ENCODE peak calls at places on chromosomes 16 and 17, in five cellular contexts. Q, L, M, K and D are unnamed samples.

GRCh38 chr17:62966426-62967110 is 533 bp downstream of the TANC2 start:
- DNase-seq in Q (peak), L (no peak), M (peak), K (no peak), D (no peak)

GRCh38 chr16:4918790-4919210 is 18.1 kb downstream of the PPL start:
- DNase-seq in Q (no peak), L (no peak), M (no peak), K (no peak), D (no peak)

GRCh38 chr17:142102-142661 is 4.8 kb downstream of the SCGB1C2 start:
- DNase-seq in Q (no peak), L (peak), M (no peak), K (no peak), D (peak)

GRCh38 chr16:11342021-11342855 is 3.0 kb upstream of the RMI2 start:
- DNase-seq in Q (no peak), L (no peak), M (no peak), K (no peak), D (no peak)

GRCh38 chr16:84593825-84594724 is 23.8 kb downstream of the COTL1 start:
- DNase-seq in Q (peak), L (no peak), M (peak), K (no peak), D (no peak)

GRCh38 chr16:22300427-22301071 is 3.3 kb downstream of the POLR3E start:
- DNase-seq in Q (no peak), L (peak), M (peak), K (no peak), D (peak)

GRCh38 chr17:68381076-68381900 is 76.0 kb downstream of the WIPI1 start:
- DNase-seq in Q (no peak), L (no peak), M (no peak), K (peak), D (peak)

GRCh38 chr16:57727610-57728009 is 8.0 kb upstream of the KATNB1 start:
- DNase-seq in Q (no peak), L (no peak), M (no peak), K (no peak), D (no peak)

GRCh38 chr17:45722161-45722560 is 62.0 kb upstream of the CRHR1 start:
- DNase-seq in Q (no peak), L (peak), M (no peak), K (no peak), D (no peak)

GRCh38 chr17:42694524-42694923 is 12.2 kb downstream of the CNTNAP1 start:
- DNase-seq in Q (no peak), L (no peak), M (no peak), K (no peak), D (no peak)

GRCh38 chr17:63442549-63443035 is 3.5 kb downstream of the CYB561 start:
- DNase-seq in Q (no peak), L (no peak), M (no peak), K (no peak), D (no peak)

GRCh38 chr16:54203851-54204505 is 82.6 kb downstream of the IRX3 start:
- DNase-seq in Q (no peak), L (no peak), M (no peak), K (no peak), D (no peak)

GRCh38 chr16:51773491-51773890 is 622.4 kb upstream of the SALL1 start:
- DNase-seq in Q (no peak), L (no peak), M (no peak), K (no peak), D (no peak)

GRCh38 chr16:13702614-13703013 is 217.3 kb upstream of the ERCC4 start:
- DNase-seq in Q (no peak), L (no peak), M (no peak), K (no peak), D (no peak)

GRCh38 chr17:49358638-49359247 is 3.3 kb downstream of the ZNF652 start:
- DNase-seq in Q (no peak), L (no peak), M (peak), K (no peak), D (no peak)